ENCODE peak calls at places on chromosomes 3 and 15, in eight cellular contexts. One of them, this sample, is unnamed.

GRCh38 chr3:58251653-58252052 is 14.1 kb downstream of the ABHD6 start:
- DNase-seq in right atrium auricular region: no peak
- DNase-seq in fibroblast of pulmonary artery: no peak
- DNase-seq in bronchial epithelial cell: no peak
- DNase-seq in dorsolateral prefrontal cortex: no peak
- DNase-seq in AG04450: no peak
- DNase-seq in cardiac muscle cell: no peak
- DNase-seq in uterus: no peak
- DNase-seq in this sample: no peak

GRCh38 chr3:46417841-46418611 is 11.0 kb downstream of the CCRL2 start:
- DNase-seq in right atrium auricular region: no peak
- DNase-seq in fibroblast of pulmonary artery: no peak
- DNase-seq in bronchial epithelial cell: no peak
- DNase-seq in dorsolateral prefrontal cortex: no peak
- DNase-seq in AG04450: no peak
- DNase-seq in cardiac muscle cell: no peak
- DNase-seq in uterus: no peak
- DNase-seq in this sample: no peak

GRCh38 chr3:46889381-46890110 is 12.0 kb downstream of the PTH1R start:
- DNase-seq in right atrium auricular region: no peak
- DNase-seq in fibroblast of pulmonary artery: peak; percentile 23
- DNase-seq in bronchial epithelial cell: no peak
- DNase-seq in dorsolateral prefrontal cortex: no peak
- DNase-seq in AG04450: no peak
- DNase-seq in cardiac muscle cell: peak; percentile 70
- DNase-seq in uterus: peak; percentile 47
- DNase-seq in this sample: no peak

GRCh38 chr3:123936400-123936799 is 24.6 kb downstream of the CCDC14 start:
- DNase-seq in right atrium auricular region: no peak
- DNase-seq in fibroblast of pulmonary artery: no peak
- DNase-seq in bronchial epithelial cell: no peak
- DNase-seq in dorsolateral prefrontal cortex: no peak
- DNase-seq in AG04450: no peak
- DNase-seq in cardiac muscle cell: no peak
- DNase-seq in uterus: no peak
- DNase-seq in this sample: no peak

GRCh38 chr3:45787551-45787950 is 8.8 kb downstream of the SLC6A20 start:
- DNase-seq in right atrium auricular region: peak; percentile 26
- DNase-seq in fibroblast of pulmonary artery: no peak
- DNase-seq in bronchial epithelial cell: no peak
- DNase-seq in dorsolateral prefrontal cortex: no peak
- DNase-seq in AG04450: no peak
- DNase-seq in cardiac muscle cell: no peak
- DNase-seq in uterus: no peak
- DNase-seq in this sample: peak; percentile 27

GRCh38 chr3:112979244-112979832 is 4.4 kb upstream of the CD200R1 start:
- DNase-seq in right atrium auricular region: no peak
- DNase-seq in fibroblast of pulmonary artery: peak; percentile 56
- DNase-seq in bronchial epithelial cell: peak; percentile 37
- DNase-seq in dorsolateral prefrontal cortex: no peak
- DNase-seq in AG04450: peak; percentile 11
- DNase-seq in cardiac muscle cell: peak; percentile 62
- DNase-seq in uterus: no peak
- DNase-seq in this sample: no peak

GRCh38 chr3:128482857-128483656 is 9.9 kb downstream of the GATA2 start:
- DNase-seq in right atrium auricular region: no peak
- DNase-seq in fibroblast of pulmonary artery: peak; percentile 67
- DNase-seq in bronchial epithelial cell: peak; percentile 25
- DNase-seq in dorsolateral prefrontal cortex: no peak
- DNase-seq in AG04450: peak; percentile 67
- DNase-seq in cardiac muscle cell: no peak
- DNase-seq in uterus: peak; percentile 90
- DNase-seq in this sample: no peak

GRCh38 chr15:98801234-98801561 is 152.9 kb downstream of the IGF1R start:
- DNase-seq in right atrium auricular region: no peak
- DNase-seq in fibroblast of pulmonary artery: no peak
- DNase-seq in bronchial epithelial cell: no peak
- DNase-seq in dorsolateral prefrontal cortex: peak; percentile 76
- DNase-seq in AG04450: no peak
- DNase-seq in cardiac muscle cell: no peak
- DNase-seq in uterus: no peak
- DNase-seq in this sample: no peak

GRCh38 chr3:60584250-60584649 is 667.0 kb downstream of the FHIT start:
- DNase-seq in right atrium auricular region: no peak
- DNase-seq in fibroblast of pulmonary artery: no peak
- DNase-seq in bronchial epithelial cell: no peak
- DNase-seq in dorsolateral prefrontal cortex: no peak
- DNase-seq in AG04450: peak; percentile 24
- DNase-seq in cardiac muscle cell: no peak
- DNase-seq in uterus: no peak
- DNase-seq in this sample: no peak

GRCh38 chr3:42189746-42190145 is 76.2 kb downstream of the CCK start:
- DNase-seq in right atrium auricular region: no peak
- DNase-seq in fibroblast of pulmonary artery: no peak
- DNase-seq in bronchial epithelial cell: no peak
- DNase-seq in dorsolateral prefrontal cortex: no peak
- DNase-seq in AG04450: no peak
- DNase-seq in cardiac muscle cell: no peak
- DNase-seq in uterus: no peak
- DNase-seq in this sample: no peak

GRCh38 chr15:67931861-67932260 is 92.0 kb upstream of the RNU6-1 start:
- DNase-seq in right atrium auricular region: peak; percentile 53
- DNase-seq in fibroblast of pulmonary artery: peak; percentile 47
- DNase-seq in bronchial epithelial cell: peak; percentile 78
- DNase-seq in dorsolateral prefrontal cortex: no peak
- DNase-seq in AG04450: no peak
- DNase-seq in cardiac muscle cell: no peak
- DNase-seq in uterus: no peak
- DNase-seq in this sample: no peak

DNA sequence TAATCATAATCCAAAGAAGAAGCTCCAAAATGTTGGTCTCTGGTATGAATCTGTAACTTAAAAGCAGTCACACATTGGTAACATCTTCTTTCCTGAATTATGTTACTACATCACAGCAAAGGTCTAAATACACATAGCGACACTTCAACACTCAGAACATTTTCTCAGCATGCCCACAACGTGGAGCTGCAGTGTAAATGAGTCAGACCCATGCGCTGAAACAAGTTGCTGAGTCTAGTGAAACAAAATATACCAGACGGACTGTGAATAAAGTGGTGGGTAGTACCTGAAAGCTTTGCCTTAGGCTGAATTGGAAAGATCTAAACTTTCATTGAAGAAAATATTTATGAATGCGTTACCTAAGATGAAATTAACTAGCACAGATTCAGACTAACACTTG is 33.2 kb upstream of the GOLGA8B start:
- DNase-seq in right atrium auricular region: no peak
- DNase-seq in fibroblast of pulmonary artery: peak; percentile 39
- DNase-seq in bronchial epithelial cell: peak; percentile 71
- DNase-seq in dorsolateral prefrontal cortex: peak; percentile 33
- DNase-seq in AG04450: no peak
- DNase-seq in cardiac muscle cell: peak; percentile 69
- DNase-seq in uterus: no peak
- DNase-seq in this sample: no peak
- TF ChIP-seq CTCF in right atrium auricular region: peak; percentile 31
- TF ChIP-seq CTCF in fibroblast of pulmonary artery: peak; percentile 20
- TF ChIP-seq CTCF in bronchial epithelial cell: peak; percentile 36
- TF ChIP-seq CTCF in dorsolateral prefrontal cortex: no peak
- TF ChIP-seq CTCF in AG04450: peak; percentile 33
- TF ChIP-seq CTCF in cardiac muscle cell: no peak
- TF ChIP-seq CTCF in uterus: no peak
- TF ChIP-seq CTCF in this sample: peak; percentile 52

DNA sequence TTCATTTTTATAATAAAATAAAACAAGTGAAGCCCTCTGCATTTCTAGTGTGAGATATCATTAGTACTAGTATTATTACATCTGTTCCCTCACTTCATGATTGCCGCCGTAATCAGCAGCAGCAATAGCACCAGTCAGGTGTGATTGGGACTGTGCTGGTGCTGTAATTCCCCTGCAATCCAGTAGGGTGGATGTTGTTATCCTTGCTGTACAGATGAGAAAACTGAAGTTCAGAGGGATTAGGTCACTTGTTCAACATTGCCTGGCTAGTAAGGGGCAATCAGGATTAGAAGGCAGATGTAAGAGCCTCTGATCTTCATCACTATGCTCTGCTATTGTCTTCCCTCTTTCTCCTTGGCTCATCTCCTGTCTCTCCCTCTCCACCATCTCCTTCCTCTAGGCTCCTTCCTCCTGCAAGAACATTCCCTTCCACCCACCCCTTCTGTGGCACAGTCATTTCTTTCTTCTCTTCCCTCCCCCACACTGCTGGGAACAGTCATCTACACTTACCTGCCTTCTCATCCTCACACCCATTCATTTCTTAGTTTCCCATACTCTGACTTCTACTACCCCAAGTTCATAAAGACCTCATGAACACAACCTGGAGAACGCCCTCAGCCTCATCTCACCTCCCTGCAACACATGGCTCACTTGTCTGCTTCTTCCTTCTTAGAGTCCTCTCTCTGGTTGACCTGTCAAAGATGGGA is 29.7 kb downstream of the CRYGS start:
- DNase-seq in right atrium auricular region: no peak
- DNase-seq in fibroblast of pulmonary artery: no peak
- DNase-seq in bronchial epithelial cell: peak; percentile 44
- DNase-seq in dorsolateral prefrontal cortex: no peak
- DNase-seq in AG04450: no peak
- DNase-seq in cardiac muscle cell: no peak
- DNase-seq in uterus: no peak
- DNase-seq in this sample: no peak
- TF ChIP-seq CTCF in right atrium auricular region: peak; percentile 36
- TF ChIP-seq CTCF in fibroblast of pulmonary artery: peak; percentile 41
- TF ChIP-seq CTCF in bronchial epithelial cell: peak; percentile 44
- TF ChIP-seq CTCF in dorsolateral prefrontal cortex: peak; percentile 30
- TF ChIP-seq CTCF in AG04450: peak; percentile 42
- TF ChIP-seq CTCF in cardiac muscle cell: peak; percentile 32
- TF ChIP-seq CTCF in uterus: no peak
- TF ChIP-seq CTCF in this sample: peak; percentile 22

DNA sequence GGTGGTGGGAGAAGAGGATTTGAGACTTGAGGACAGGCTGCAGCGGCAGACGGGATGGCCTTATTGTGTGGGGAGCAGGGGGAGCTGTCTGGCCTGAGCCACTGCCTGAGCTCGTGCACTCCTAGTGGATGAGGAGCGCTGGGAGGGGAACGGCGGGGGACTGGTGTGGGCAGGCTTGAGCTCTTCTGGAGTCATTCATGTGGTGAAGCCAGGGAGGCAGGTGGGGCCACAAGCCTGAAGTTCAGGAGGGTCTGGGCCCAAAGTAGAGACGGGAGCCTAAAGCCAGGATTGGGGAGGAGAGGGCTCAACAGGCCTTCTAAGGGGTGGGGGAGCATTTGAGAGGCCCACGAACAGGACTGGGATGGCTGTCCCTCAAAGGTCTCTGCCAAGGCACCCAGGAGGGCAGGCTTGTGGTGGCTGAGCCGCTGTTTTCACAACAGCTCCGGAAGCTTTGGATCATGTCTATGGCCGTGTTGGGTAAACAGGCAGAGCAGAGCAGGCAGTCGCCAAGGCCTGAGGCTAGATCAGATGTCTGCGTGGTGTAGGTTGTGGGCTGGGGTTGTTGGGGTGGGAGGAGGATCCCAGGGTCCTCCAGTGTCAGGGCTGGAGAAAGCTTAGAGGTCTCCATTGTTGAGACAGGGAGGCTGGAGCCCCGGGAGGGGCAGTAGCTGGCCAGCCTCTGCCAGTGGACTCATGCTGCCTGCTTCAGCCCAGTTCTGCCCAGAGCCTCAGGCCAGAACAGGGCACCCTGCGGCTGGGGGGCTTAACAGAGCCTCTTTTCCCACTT is 8.2 kb downstream of the PRKCD start:
- DNase-seq in right atrium auricular region: no peak
- DNase-seq in fibroblast of pulmonary artery: no peak
- DNase-seq in bronchial epithelial cell: no peak
- DNase-seq in dorsolateral prefrontal cortex: no peak
- DNase-seq in AG04450: no peak
- DNase-seq in cardiac muscle cell: no peak
- DNase-seq in uterus: no peak
- DNase-seq in this sample: no peak
- TF ChIP-seq CTCF in right atrium auricular region: no peak
- TF ChIP-seq CTCF in fibroblast of pulmonary artery: no peak
- TF ChIP-seq CTCF in bronchial epithelial cell: no peak
- TF ChIP-seq CTCF in dorsolateral prefrontal cortex: no peak
- TF ChIP-seq CTCF in AG04450: no peak
- TF ChIP-seq CTCF in cardiac muscle cell: no peak
- TF ChIP-seq CTCF in uterus: no peak
- TF ChIP-seq CTCF in this sample: no peak

GRCh38 chr15:78304487-78305413 is 5.3 kb upstream of the SKIC8 start:
- DNase-seq in right atrium auricular region: no peak
- DNase-seq in fibroblast of pulmonary artery: no peak
- DNase-seq in bronchial epithelial cell: no peak
- DNase-seq in dorsolateral prefrontal cortex: no peak
- DNase-seq in AG04450: no peak
- DNase-seq in cardiac muscle cell: no peak
- DNase-seq in uterus: no peak
- DNase-seq in this sample: no peak

GRCh38 chr15:78301813-78302212 is 2.4 kb upstream of the SKIC8 start:
- DNase-seq in right atrium auricular region: no peak
- DNase-seq in fibroblast of pulmonary artery: no peak
- DNase-seq in bronchial epithelial cell: no peak
- DNase-seq in dorsolateral prefrontal cortex: no peak
- DNase-seq in AG04450: no peak
- DNase-seq in cardiac muscle cell: no peak
- DNase-seq in uterus: no peak
- DNase-seq in this sample: no peak

GRCh38 chr15:78302579-78302978 is 3.2 kb upstream of the SKIC8 start:
- DNase-seq in right atrium auricular region: no peak
- DNase-seq in fibroblast of pulmonary artery: peak; percentile 59
- DNase-seq in bronchial epithelial cell: no peak
- DNase-seq in dorsolateral prefrontal cortex: no peak
- DNase-seq in AG04450: peak; percentile 39
- DNase-seq in cardiac muscle cell: no peak
- DNase-seq in uterus: no peak
- DNase-seq in this sample: no peak

GRCh38 chr15:78306176-78306774 is 6.9 kb upstream of the SKIC8 start:
- DNase-seq in right atrium auricular region: no peak
- DNase-seq in fibroblast of pulmonary artery: peak; percentile 76
- DNase-seq in bronchial epithelial cell: no peak
- DNase-seq in dorsolateral prefrontal cortex: no peak
- DNase-seq in AG04450: peak; percentile 27
- DNase-seq in cardiac muscle cell: no peak
- DNase-seq in uterus: no peak
- DNase-seq in this sample: no peak

DNA sequence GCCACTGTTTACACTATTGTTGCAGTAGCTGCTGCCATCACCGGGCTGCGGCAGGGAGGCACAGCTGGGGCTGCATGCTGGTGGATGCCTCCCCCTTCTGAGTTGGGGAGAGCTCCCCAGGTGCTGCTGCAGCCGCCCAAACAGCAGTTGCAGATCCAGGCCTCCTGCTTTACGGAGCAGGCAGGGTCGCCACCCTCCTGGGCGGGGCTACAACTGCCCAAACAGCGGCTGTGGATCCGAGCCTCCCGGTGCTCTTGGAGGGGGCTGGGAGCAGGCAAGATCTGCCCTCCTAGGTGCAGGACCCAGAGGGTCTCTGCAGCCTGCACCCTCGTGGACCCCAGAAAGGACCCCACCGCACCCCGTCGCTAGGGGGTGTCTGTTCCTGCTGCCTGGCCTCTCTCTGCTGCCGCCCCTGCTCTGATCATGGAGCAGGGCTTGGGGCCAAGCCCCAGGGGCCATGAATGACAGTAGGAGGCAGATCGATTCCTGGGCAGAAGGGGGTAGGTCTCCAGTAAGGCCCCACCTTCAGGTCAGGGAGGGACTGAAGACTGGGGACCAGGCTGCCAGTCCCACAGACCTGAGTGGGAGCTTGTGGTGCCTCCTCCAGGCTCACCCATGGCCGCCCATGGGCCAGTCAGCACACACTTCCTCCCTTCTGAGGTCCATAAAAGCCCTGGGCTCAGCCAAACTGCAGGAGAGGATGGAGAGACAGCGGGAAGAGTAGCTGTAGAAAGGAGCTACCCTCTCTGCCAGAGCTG is 4.5 kb upstream of the SKIC8 start:
- DNase-seq in right atrium auricular region: no peak
- DNase-seq in fibroblast of pulmonary artery: no peak
- DNase-seq in bronchial epithelial cell: no peak
- DNase-seq in dorsolateral prefrontal cortex: no peak
- DNase-seq in AG04450: no peak
- DNase-seq in cardiac muscle cell: no peak
- DNase-seq in uterus: no peak
- DNase-seq in this sample: no peak
- TF ChIP-seq CTCF in right atrium auricular region: no peak
- TF ChIP-seq CTCF in fibroblast of pulmonary artery: no peak
- TF ChIP-seq CTCF in bronchial epithelial cell: no peak
- TF ChIP-seq CTCF in dorsolateral prefrontal cortex: no peak
- TF ChIP-seq CTCF in AG04450: no peak
- TF ChIP-seq CTCF in cardiac muscle cell: no peak
- TF ChIP-seq CTCF in uterus: no peak
- TF ChIP-seq CTCF in this sample: no peak